ENCODE peak calls at places on chromosomes 12 and 14, in four cellular contexts. J is left cardiac atrium; R is C1 segment of cervical spinal cord; Q is activated CD4-positive, CD25-positive, alpha-beta regulatory T cell. A is an unnamed sample.

GRCh38 chr14:92586001-92586947 is 72.7 kb downstream of the RIN3 start:
- DNase-seq in R (no peak), Q (no peak), J (no peak), A (peak)

GRCh38 chr12:47207829-47208248 is 128.1 kb upstream of the AMIGO2 start:
- DNase-seq in Q (no peak), J (no peak), R (no peak), A (no peak)

GRCh38 chr12:113286712-113287111 is 48.2 kb downstream of the SLC8B1 start:
- DNase-seq in J (no peak), Q (no peak), R (no peak), A (no peak)

GRCh38 chr12:117662620-117663395 is 301.4 kb upstream of the NOS1 start:
- DNase-seq in Q (no peak), J (no peak), R (no peak), A (no peak)

GRCh38 chr14:60641722-60642269 is 7.5 kb downstream of the SIX1 start:
- DNase-seq in Q (no peak), R (no peak), J (no peak), A (no peak)

GRCh38 chr14:21032326-21033154 is 2.1 kb downstream of the RNASE13 start:
- DNase-seq in Q (no peak), J (no peak), R (no peak), A (no peak)

GRCh38 chr14:29601559-29602109 is 326.0 kb downstream of the PRKD1 start:
- DNase-seq in Q (no peak), J (no peak), R (no peak), A (no peak)

GRCh38 chr12:124567035-124567672 is at the start of gene NCOR2:
- DNase-seq in R (no peak), Q (peak), J (no peak), A (peak)

GRCh38 chr14:57295261-57295660 is 26.5 kb downstream of the AP5M1 start:
- DNase-seq in Q (no peak), J (no peak), R (no peak), A (no peak)

GRCh38 chr12:25482637-25483036 is 70.4 kb downstream of the LMNTD1 start:
- DNase-seq in J (no peak), Q (no peak), R (no peak), A (no peak)

GRCh38 chr14:57266060-57266459 is 2.6 kb downstream of the EXOC5 start:
- DNase-seq in J (no peak), Q (no peak), R (no peak), A (no peak)

GRCh38 chr14:105879867-105880561 is 353.6 kb downstream of the TMEM121 start:
- DNase-seq in J (peak), Q (no peak), R (no peak), A (no peak)

GRCh38 chr12:50734409-50735263 is 29.3 kb upstream of the ATF1 start:
- DNase-seq in J (no peak), Q (no peak), R (peak), A (no peak)

GRCh38 chr12:17278946-17279345 is 673.0 kb upstream of the LMO3 start:
- DNase-seq in J (no peak), R (no peak), Q (no peak), A (no peak)

GRCh38 chr14:94536836-94537235 is 24.4 kb upstream of the SERPINA4 start:
- DNase-seq in R (no peak), J (no peak), Q (no peak), A (no peak)

GRCh38 chr14:101705733-101706508 is 55.6 kb upstream of the PPP2R5C start:
- DNase-seq in R (no peak), J (peak), Q (peak), A (no peak)

GRCh38 chr12:131860472-131861260 is 32.5 kb downstream of the MMP17 start:
- DNase-seq in R (no peak), J (peak), Q (no peak), A (no peak)

GRCh38 chr12:107349008-107349747 is 255.8 kb upstream of the CRY1 start:
- DNase-seq in R (no peak), J (no peak), Q (no peak), A (no peak)

GRCh38 chr12:96241484-96242256 is 47.5 kb downstream of the ELK3 start:
- DNase-seq in J (peak), Q (peak), R (no peak), A (no peak)

GRCh38 chr14:30874120-30874998 is at the start of gene COCH:
- DNase-seq in Q (no peak), J (peak), R (no peak), A (peak)

GRCh38 chr12:78887008-78887407 is 22.4 kb downstream of the SYT1 start:
- DNase-seq in R (no peak), Q (no peak), J (no peak), A (no peak)

GRCh38 chr12:115201928-115202327 is 518.0 kb upstream of the TBX3 start:
- DNase-seq in Q (no peak), J (no peak), R (no peak), A (no peak)

GRCh38 chr12:121128908-121129704 is 3.6 kb upstream of the P2RX7 start:
- DNase-seq in R (peak), Q (peak), J (peak), A (peak)

GRCh38 chr14:37013116-37013515 is 159.3 kb downstream of the SLC25A21 start:
- DNase-seq in J (no peak), Q (no peak), R (no peak), A (no peak)

GRCh38 chr12:113103756-113104450 is 31.7 kb downstream of the RASAL1 start:
- DNase-seq in J (no peak), R (no peak), Q (peak), A (peak)

GRCh38 chr14:90400904-90401561 is 4.2 kb downstream of the CALM1 start:
- DNase-seq in J (no peak), Q (no peak), R (no peak), A (no peak)

GRCh38 chr12:99712281-99712680 is 64.7 kb downstream of the GARIN6 start:
- DNase-seq in R (no peak), J (no peak), Q (no peak), A (no peak)

GRCh38 chr14:68365228-68365627 is 427.6 kb downstream of the ZFP36L1 start:
- DNase-seq in R (no peak), Q (no peak), J (no peak), A (no peak)

GRCh38 chr12:52555577-52555976 is 2.6 kb upstream of the KRT71 start:
- DNase-seq in J (no peak), Q (no peak), R (no peak), A (no peak)

GRCh38 chr14:65370890-65371289 is 41.6 kb upstream of the FUT8 start:
- DNase-seq in Q (no peak), J (no peak), R (no peak), A (no peak)

A was measured in frontal cortex.